ENCODE peak calls at places on chromosomes 11 and 22, in ten cellular contexts. W is IMR-90; O is esophagus squamous epithelium; N is body of pancreas; H is cardiac muscle cell; C is neural progenitor cell; P is K562; D is gastrocnemius medialis; L is psoas muscle; M is CD8-positive, alpha-beta T cell. U is an unnamed sample. For H3K4me1 and H3K27me3, the result is how much of the 10 kb centered on the place peaks cover.

GRCh38 chr11:3057069-3057963 is at the start of gene CARS1:
- DNase-seq in W (peak), O (peak), N (peak), H (peak), C (peak), P (peak), D (peak), L (peak), M (peak), U (peak)

GRCh38 chr22:36425977-36426523 is 38.3 kb upstream of the MYH9 start:
- DNase-seq in W (peak), O (no peak), N (no peak), H (peak), C (peak), P (peak), D (peak), L (peak), M (no peak), U (no peak)

GRCh38 chr11:22725079-22725478 is 58.7 kb downstream of the GAS2 start:
- DNase-seq in W (peak), O (no peak), N (no peak), H (peak), C (no peak), P (no peak), D (no peak), L (no peak), M (no peak), U (no peak)

GRCh38 chr11:122686106-122686505 is 30.6 kb downstream of the UBASH3B start:
- DNase-seq in W (peak), O (no peak), N (no peak), H (no peak), C (no peak), P (no peak), D (no peak), L (no peak), M (no peak), U (no peak)

GRCh38 chr22:25494774-25495173 is 69.7 kb upstream of the GRK3 start:
- DNase-seq in W (no peak), O (no peak), N (no peak), H (no peak), C (peak), P (peak), D (no peak), L (no peak), M (no peak), U (no peak)

GRCh38 chr11:32005786-32006406 is 85.0 kb upstream of the RCN1 start:
- DNase-seq in W (peak), O (no peak), N (no peak), H (peak), C (no peak), P (no peak), D (no peak), L (no peak), M (no peak), U (no peak)

GRCh38 chr11:126487711-126488110 is 132.2 kb downstream of the ST3GAL4 start:
- DNase-seq in W (no peak), O (no peak), N (no peak), H (no peak), C (no peak), P (no peak), D (no peak), L (no peak), M (no peak), U (no peak)

GRCh38 chr11:117620131-117620530 is 176.9 kb downstream of the DSCAML1 start:
- DNase-seq in W (no peak), O (no peak), N (no peak), H (no peak), C (no peak), P (no peak), D (no peak), L (no peak), M (no peak), U (no peak)

GRCh38 chr11:17547051-17547577 is at the start of gene OTOG:
- DNase-seq in W (no peak), O (no peak), N (no peak), H (peak), C (peak), P (peak), D (no peak), L (no peak), M (no peak), U (no peak)

GRCh38 chr11:102589047-102589459 is 36.1 kb downstream of the MMP20 start:
- DNase-seq in W (no peak), O (no peak), N (no peak), H (no peak), C (no peak), P (no peak), D (no peak), L (no peak), M (no peak), U (no peak)

GRCh38 chr11:46800177-46800576 is 45.9 kb downstream of the CKAP5 start:
- DNase-seq in W (peak), O (no peak), N (no peak), H (no peak), C (no peak), P (no peak), D (no peak), L (no peak), M (no peak), U (no peak)

GRCh38 chr11:24567380-24567779 is 70.5 kb downstream of the LUZP2 start:
- DNase-seq in W (no peak), O (no peak), N (no peak), H (no peak), C (no peak), P (no peak), D (no peak), L (no peak), M (no peak), U (no peak)

GRCh38 chr11:68904458-68904847 is 762 bp downstream of the IGHMBP2 start:
- DNase-seq in W (no peak), O (no peak), N (no peak), H (peak), C (no peak), P (peak), D (no peak), L (peak), M (no peak), U (no peak)

GRCh38 chr11:123483058-123483457 is 53.0 kb downstream of the GRAMD1B start:
- DNase-seq in W (peak), O (no peak), N (no peak), H (peak), C (no peak), P (no peak), D (no peak), L (no peak), M (no peak), U (no peak)

GRCh38 chr11:105132716-105133511 is 6.7 kb downstream of the CARD18 start:
- DNase-seq in W (peak), O (no peak), N (no peak), H (peak), C (no peak), P (no peak), D (no peak), L (no peak), M (no peak), U (no peak)

GRCh38 chr22:23516304-23516703 is 63.8 kb downstream of the IGLL1 start:
- DNase-seq in W (no peak), O (no peak), N (no peak), H (no peak), C (no peak), P (no peak), D (no peak), L (no peak), M (no peak), U (no peak)
- TF ChIP-seq CTCF in W (no peak), O (no peak), N (no peak), H (no peak), C (no peak), P (no peak), D (no peak), L (no peak), M (no peak), U (no peak)

GRCh38 chr11:16296243-16296642 is 60.1 kb downstream of the SOX6 start:
- DNase-seq in W (no peak), O (no peak), N (no peak), H (no peak), C (no peak), P (no peak), D (no peak), L (no peak), M (no peak), U (no peak)
- H3K4me1 ChIP-seq in W (under half), O (under half), N (under half), H (under half), C (under half), P (half or more), D (half or more), L (half or more), M (under half), U (under half)

GRCh38 chr11:11555228-11555627 is 66.6 kb downstream of the GALNT18 start:
- DNase-seq in W (no peak), O (no peak), N (peak), H (no peak), C (peak), P (no peak), D (no peak), L (peak), M (no peak), U (no peak)

GRCh38 chr11:11553595-11553994 is 68.2 kb downstream of the GALNT18 start:
- DNase-seq in W (no peak), O (no peak), N (peak), H (no peak), C (no peak), P (no peak), D (no peak), L (no peak), M (no peak), U (no peak)

GRCh38 chr11:11563193-11563592 is 58.6 kb downstream of the GALNT18 start:
- DNase-seq in W (no peak), O (no peak), N (no peak), H (no peak), C (no peak), P (no peak), D (no peak), L (no peak), M (no peak), U (no peak)

GRCh38 chr11:11558826-11559225 is 63.0 kb downstream of the GALNT18 start:
- DNase-seq in W (no peak), O (no peak), N (no peak), H (no peak), C (no peak), P (no peak), D (no peak), L (no peak), M (no peak), U (no peak)

DNA sequence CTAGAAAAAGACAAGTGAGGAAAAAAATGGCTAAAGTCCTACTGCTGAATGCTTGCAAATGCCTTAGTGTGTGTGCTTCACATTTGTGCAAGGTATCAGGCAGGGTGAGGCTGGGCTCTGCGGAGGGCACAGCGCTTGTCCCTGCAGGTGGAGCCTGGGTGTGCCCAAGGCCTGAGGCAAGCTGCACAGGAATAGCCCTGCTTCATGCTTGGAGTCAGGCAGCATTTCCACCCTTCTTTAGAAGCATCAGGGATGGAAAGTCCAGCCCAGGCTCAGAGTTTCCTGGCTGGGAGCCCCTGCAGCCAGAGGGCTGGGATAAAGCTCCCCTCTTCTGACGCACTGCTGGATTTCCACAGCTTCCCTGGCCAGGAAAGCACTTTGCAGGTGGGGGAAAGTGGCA is 63.5 kb downstream of the GALNT18 start:
- DNase-seq in W (no peak), O (no peak), N (no peak), H (no peak), C (no peak), P (no peak), D (no peak), L (no peak), M (no peak), U (no peak)
- H3K27me3 ChIP-seq in W (under half), O (under half), N (under half), H (under half), C (under half), P (under half), D (under half), L (under half), M (under half), U (under half)

DNA sequence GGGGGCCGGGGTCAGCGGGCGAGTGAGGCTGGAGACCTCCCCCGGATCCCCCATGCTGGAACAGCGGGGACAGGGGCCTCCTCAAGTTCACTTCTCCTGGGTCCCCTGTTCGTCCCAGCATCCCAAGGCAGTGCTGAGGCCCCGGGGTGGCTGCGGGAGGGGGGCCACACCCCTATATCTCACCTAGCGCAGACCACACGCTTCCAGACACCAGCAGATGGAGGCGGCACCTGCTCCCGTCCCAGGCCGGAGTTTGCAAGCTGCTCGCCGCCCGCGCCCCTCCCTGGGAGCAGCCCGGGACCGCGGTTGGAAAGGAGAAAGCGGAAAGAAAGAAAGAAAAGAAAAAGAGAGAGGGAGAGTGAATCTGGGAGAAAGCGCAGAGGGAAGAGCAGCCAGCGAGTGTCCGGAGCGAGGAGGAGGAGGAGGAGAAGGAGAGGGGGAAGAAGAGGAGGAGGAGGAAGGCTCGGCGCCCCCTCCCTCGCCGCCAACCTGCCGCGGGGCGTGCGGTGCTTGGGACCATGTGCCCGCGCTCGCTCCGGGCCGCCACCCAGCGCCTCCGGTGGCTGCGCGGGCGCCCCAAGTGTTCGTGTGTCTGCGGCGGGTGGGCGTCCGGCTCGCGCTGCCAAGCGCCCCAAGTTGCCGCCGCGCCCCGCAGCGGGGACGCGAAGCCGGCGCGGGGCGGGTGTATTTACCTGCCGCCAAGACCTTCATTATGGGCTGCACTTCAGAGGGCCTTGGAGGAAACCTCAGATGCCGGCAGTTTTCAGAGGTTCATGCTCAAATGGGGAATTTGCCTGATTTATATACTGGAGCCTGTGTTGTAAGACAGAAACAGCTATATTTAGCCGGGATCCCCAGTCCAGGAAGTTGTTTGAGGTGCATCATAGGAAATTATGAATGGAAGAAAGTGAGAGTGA is at the start of gene LIF:
- DNase-seq in W (peak), O (no peak), N (no peak), H (peak), C (peak), P (peak), D (no peak), L (no peak), M (peak), U (no peak)
- TF ChIP-seq CTCF in W (peak), O (peak), N (peak), H (peak), C (peak), P (no peak), D (no peak), L (no peak), M (no peak), U (no peak)

GRCh38 chr22:30968924-30969531 is at the start of gene TUG1:
- DNase-seq in W (peak), O (peak), N (peak), H (peak), C (peak), P (peak), D (peak), L (peak), M (peak), U (peak)
- H3K4me1 ChIP-seq in W (under half), O (under half), N (half or more), H (under half), C (under half), P (under half), D (half or more), L (under half), M (under half), U (under half)

GRCh38 chr22:44389926-44390925 is 77.5 kb upstream of the SHISAL1 start:
- DNase-seq in W (no peak), O (no peak), N (peak), H (no peak), C (no peak), P (no peak), D (no peak), L (peak), M (no peak), U (no peak)
- H3K27me3 ChIP-seq in W (under half), O (half or more), N (under half), H (under half), C (under half), P (under half), D (under half), L (under half), M (under half), U (under half)

GRCh38 chr11:10693509-10694071 is at the start of gene IRAG1:
- DNase-seq in W (peak), O (no peak), N (peak), H (peak), C (peak), P (no peak), D (no peak), L (peak), M (no peak), U (no peak)

GRCh38 chr11:10683429-10683828 is 10.1 kb downstream of the IRAG1 start:
- DNase-seq in W (no peak), O (no peak), N (no peak), H (no peak), C (no peak), P (no peak), D (no peak), L (no peak), M (no peak), U (no peak)

GRCh38 chr11:10692716-10693115 is 839 bp downstream of the IRAG1 start:
- DNase-seq in W (no peak), O (no peak), N (no peak), H (no peak), C (no peak), P (no peak), D (no peak), L (no peak), M (no peak), U (no peak)

DNA sequence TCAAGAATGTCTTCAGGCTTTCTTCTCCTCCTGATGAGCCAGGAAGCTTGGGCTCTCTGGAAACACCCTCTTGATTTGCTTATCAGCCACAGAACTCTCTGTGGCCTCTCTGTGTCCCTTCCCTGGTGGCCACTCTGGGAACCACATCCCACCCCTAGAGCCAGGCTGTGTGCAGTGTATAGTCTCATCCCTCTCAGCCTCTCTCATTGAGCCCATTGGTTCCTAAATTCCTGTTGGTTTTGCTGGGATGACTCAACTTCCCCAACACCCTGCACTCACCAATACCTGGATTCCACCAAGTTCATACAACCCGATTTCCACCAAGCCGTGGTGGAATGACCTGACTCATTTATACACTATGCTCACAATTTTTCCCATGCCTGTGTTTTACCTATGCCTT is 5.2 kb downstream of the IRAG1 start:
- DNase-seq in W (peak), O (no peak), N (no peak), H (no peak), C (no peak), P (peak), D (no peak), L (no peak), M (no peak), U (no peak)
- TF ChIP-seq CTCF in W (peak), O (no peak), N (no peak), H (peak), C (peak), P (peak), D (no peak), L (no peak), M (no peak), U (no peak)

GRCh38 chr22:50107529-50107928 is 17.7 kb downstream of the MOV10L1 start:
- DNase-seq in W (no peak), O (no peak), N (no peak), H (no peak), C (no peak), P (no peak), D (no peak), L (no peak), M (no peak), U (no peak)
- H3K4me1 ChIP-seq in W (under half), O (under half), N (under half), H (under half), C (under half), P (under half), D (under half), L (under half), M (under half), U (under half)